ENCODE peak calls at places on chromosomes 5 and 9, in nine cellular contexts. One of them, this sample, is unnamed.

GRCh38 chr5:142637871-142638270 is 48.0 kb downstream of the FGF1 start:
- DNase-seq in OCI-LY7: no peak
- DNase-seq in HCT116: no peak
- DNase-seq in GM23338: no peak
- DNase-seq in MM.1S: no peak
- DNase-seq in SK-N-SH: no peak
- DNase-seq in neural progenitor cell: no peak
- DNase-seq in PC-3: no peak
- DNase-seq in hepatocyte: no peak
- DNase-seq in this sample: no peak

GRCh38 chr5:128084228-128085167 is 932 bp downstream of the SLC12A2 start:
- DNase-seq in MM.1S: peak
- DNase-seq in OCI-LY7: peak
- DNase-seq in hepatocyte: peak
- DNase-seq in SK-N-SH: peak
- DNase-seq in neural progenitor cell: peak
- DNase-seq in PC-3: peak
- DNase-seq in GM23338: peak
- DNase-seq in HCT116: no peak
- DNase-seq in this sample: peak

GRCh38 chr9:112059145-112059979 is 115.7 kb downstream of the SUSD1 start:
- DNase-seq in PC-3: peak
- DNase-seq in HCT116: no peak
- DNase-seq in OCI-LY7: no peak
- DNase-seq in MM.1S: no peak
- DNase-seq in SK-N-SH: no peak
- DNase-seq in GM23338: no peak
- DNase-seq in hepatocyte: peak
- DNase-seq in neural progenitor cell: no peak
- DNase-seq in this sample: peak

GRCh38 chr9:93594041-93594756 is 17.8 kb downstream of the PHF2 start:
- DNase-seq in OCI-LY7: no peak
- DNase-seq in MM.1S: no peak
- DNase-seq in SK-N-SH: no peak
- DNase-seq in neural progenitor cell: no peak
- DNase-seq in GM23338: peak
- DNase-seq in HCT116: no peak
- DNase-seq in PC-3: no peak
- DNase-seq in hepatocyte: peak
- DNase-seq in this sample: no peak

GRCh38 chr5:67605730-67606585 is 409.4 kb upstream of the CD180 start:
- DNase-seq in neural progenitor cell: no peak
- DNase-seq in GM23338: no peak
- DNase-seq in hepatocyte: no peak
- DNase-seq in SK-N-SH: no peak
- DNase-seq in PC-3: no peak
- DNase-seq in HCT116: no peak
- DNase-seq in OCI-LY7: no peak
- DNase-seq in MM.1S: no peak
- DNase-seq in this sample: no peak

GRCh38 chr5:52928664-52929063 is 60.5 kb upstream of the ITGA2 start:
- DNase-seq in MM.1S: no peak
- DNase-seq in OCI-LY7: no peak
- DNase-seq in SK-N-SH: no peak
- DNase-seq in GM23338: no peak
- DNase-seq in HCT116: no peak
- DNase-seq in neural progenitor cell: no peak
- DNase-seq in PC-3: no peak
- DNase-seq in hepatocyte: no peak
- DNase-seq in this sample: no peak

GRCh38 chr5:123538670-123539459 is 26.9 kb downstream of the CSNK1G3 start:
- DNase-seq in SK-N-SH: no peak
- DNase-seq in HCT116: no peak
- DNase-seq in neural progenitor cell: peak
- DNase-seq in MM.1S: no peak
- DNase-seq in GM23338: peak
- DNase-seq in OCI-LY7: no peak
- DNase-seq in hepatocyte: no peak
- DNase-seq in PC-3: no peak
- DNase-seq in this sample: peak

GRCh38 chr5:78886650-78887230 is 98.4 kb downstream of the ARSB start:
- DNase-seq in MM.1S: peak
- DNase-seq in OCI-LY7: peak
- DNase-seq in hepatocyte: no peak
- DNase-seq in PC-3: peak
- DNase-seq in HCT116: no peak
- DNase-seq in neural progenitor cell: no peak
- DNase-seq in SK-N-SH: peak
- DNase-seq in GM23338: peak
- DNase-seq in this sample: peak

GRCh38 chr5:73596705-73597328 is 29.2 kb upstream of the ARHGEF28 start:
- DNase-seq in SK-N-SH: peak
- DNase-seq in hepatocyte: peak
- DNase-seq in MM.1S: peak
- DNase-seq in neural progenitor cell: peak
- DNase-seq in PC-3: peak
- DNase-seq in HCT116: peak
- DNase-seq in OCI-LY7: peak
- DNase-seq in GM23338: peak
- DNase-seq in this sample: peak

GRCh38 chr9:131715906-131716305 is 24.0 kb downstream of the RAPGEF1 start:
- DNase-seq in HCT116: no peak
- DNase-seq in SK-N-SH: no peak
- DNase-seq in neural progenitor cell: no peak
- DNase-seq in GM23338: no peak
- DNase-seq in OCI-LY7: no peak
- DNase-seq in PC-3: no peak
- DNase-seq in hepatocyte: no peak
- DNase-seq in MM.1S: no peak
- DNase-seq in this sample: peak

GRCh38 chr9:120892748-120893584 is 16.0 kb upstream of the PHF19 start:
- DNase-seq in GM23338: no peak
- DNase-seq in hepatocyte: no peak
- DNase-seq in OCI-LY7: peak
- DNase-seq in MM.1S: peak
- DNase-seq in PC-3: peak
- DNase-seq in neural progenitor cell: no peak
- DNase-seq in SK-N-SH: no peak
- DNase-seq in HCT116: no peak
- DNase-seq in this sample: peak

GRCh38 chr9:127033059-127033458 is 89.4 kb downstream of the ANGPTL2 start:
- DNase-seq in hepatocyte: peak
- DNase-seq in OCI-LY7: no peak
- DNase-seq in SK-N-SH: no peak
- DNase-seq in PC-3: no peak
- DNase-seq in neural progenitor cell: no peak
- DNase-seq in HCT116: no peak
- DNase-seq in GM23338: no peak
- DNase-seq in MM.1S: no peak
- DNase-seq in this sample: no peak

GRCh38 chr9:129584136-129584535 is 36.8 kb downstream of the C9orf50 start:
- DNase-seq in SK-N-SH: peak
- DNase-seq in OCI-LY7: peak
- DNase-seq in GM23338: peak
- DNase-seq in HCT116: peak
- DNase-seq in neural progenitor cell: peak
- DNase-seq in PC-3: peak
- DNase-seq in hepatocyte: peak
- DNase-seq in MM.1S: peak
- DNase-seq in this sample: peak

GRCh38 chr5:5886812-5887486 is 464.5 kb downstream of the ICE1 start:
- DNase-seq in MM.1S: peak
- DNase-seq in SK-N-SH: peak
- DNase-seq in PC-3: peak
- DNase-seq in neural progenitor cell: peak
- DNase-seq in HCT116: no peak
- DNase-seq in GM23338: peak
- DNase-seq in hepatocyte: peak
- DNase-seq in OCI-LY7: peak
- DNase-seq in this sample: no peak

GRCh38 chr9:132986586-132986985 is 8.1 kb downstream of the GFI1B start:
- DNase-seq in hepatocyte: no peak
- DNase-seq in SK-N-SH: no peak
- DNase-seq in GM23338: no peak
- DNase-seq in neural progenitor cell: no peak
- DNase-seq in MM.1S: no peak
- DNase-seq in PC-3: no peak
- DNase-seq in OCI-LY7: no peak
- DNase-seq in HCT116: no peak
- DNase-seq in this sample: peak

GRCh38 chr5:16691731-16692130 is 74.9 kb upstream of the RETREG1 start:
- DNase-seq in OCI-LY7: no peak
- DNase-seq in PC-3: no peak
- DNase-seq in MM.1S: no peak
- DNase-seq in hepatocyte: no peak
- DNase-seq in HCT116: no peak
- DNase-seq in GM23338: no peak
- DNase-seq in neural progenitor cell: no peak
- DNase-seq in SK-N-SH: no peak
- DNase-seq in this sample: no peak

GRCh38 chr5:16685069-16685468 is 68.3 kb upstream of the RETREG1 start:
- DNase-seq in OCI-LY7: no peak
- DNase-seq in SK-N-SH: no peak
- DNase-seq in MM.1S: no peak
- DNase-seq in PC-3: no peak
- DNase-seq in HCT116: no peak
- DNase-seq in GM23338: no peak
- DNase-seq in hepatocyte: no peak
- DNase-seq in neural progenitor cell: no peak
- DNase-seq in this sample: no peak

GRCh38 chr5:16690243-16690839 is 73.5 kb upstream of the RETREG1 start:
- DNase-seq in SK-N-SH: peak
- DNase-seq in MM.1S: no peak
- DNase-seq in GM23338: peak
- DNase-seq in HCT116: peak
- DNase-seq in OCI-LY7: peak
- DNase-seq in neural progenitor cell: peak
- DNase-seq in hepatocyte: peak
- DNase-seq in PC-3: peak
- DNase-seq in this sample: peak

GRCh38 chr5:16693879-16694278 is 77.1 kb upstream of the RETREG1 start:
- DNase-seq in OCI-LY7: no peak
- DNase-seq in PC-3: no peak
- DNase-seq in neural progenitor cell: no peak
- DNase-seq in SK-N-SH: peak
- DNase-seq in MM.1S: no peak
- DNase-seq in HCT116: no peak
- DNase-seq in hepatocyte: no peak
- DNase-seq in GM23338: no peak
- DNase-seq in this sample: peak

GRCh38 chr5:16687898-16688297 is 71.1 kb upstream of the RETREG1 start:
- DNase-seq in hepatocyte: no peak
- DNase-seq in PC-3: no peak
- DNase-seq in SK-N-SH: no peak
- DNase-seq in neural progenitor cell: no peak
- DNase-seq in HCT116: no peak
- DNase-seq in GM23338: no peak
- DNase-seq in OCI-LY7: no peak
- DNase-seq in MM.1S: no peak
- DNase-seq in this sample: no peak
- TF ChIP-seq EZH2phosphoT487 in hepatocyte: no peak
- TF ChIP-seq EZH2phosphoT487 in PC-3: no peak
- TF ChIP-seq EZH2phosphoT487 in SK-N-SH: no peak
- TF ChIP-seq EZH2phosphoT487 in neural progenitor cell: no peak
- TF ChIP-seq EZH2phosphoT487 in HCT116: no peak
- TF ChIP-seq EZH2phosphoT487 in GM23338: peak
- TF ChIP-seq EZH2phosphoT487 in OCI-LY7: no peak
- TF ChIP-seq EZH2phosphoT487 in MM.1S: no peak
- TF ChIP-seq EZH2phosphoT487 in this sample: no peak

GRCh38 chr5:134902071-134902801 is 2.7 kb upstream of the PCBD2 start:
- DNase-seq in GM23338: no peak
- DNase-seq in SK-N-SH: no peak
- DNase-seq in hepatocyte: no peak
- DNase-seq in HCT116: no peak
- DNase-seq in neural progenitor cell: no peak
- DNase-seq in OCI-LY7: peak
- DNase-seq in PC-3: peak
- DNase-seq in MM.1S: no peak
- DNase-seq in this sample: peak
- H3K27ac ChIP-seq in GM23338: no peak
- H3K27ac ChIP-seq in SK-N-SH: no peak
- H3K27ac ChIP-seq in hepatocyte: no peak
- H3K27ac ChIP-seq in HCT116: no peak
- H3K27ac ChIP-seq in neural progenitor cell: no peak
- H3K27ac ChIP-seq in OCI-LY7: peak
- H3K27ac ChIP-seq in PC-3: no peak
- H3K27ac ChIP-seq in MM.1S: peak
- H3K27ac ChIP-seq in this sample: peak

GRCh38 chr5:157460921-157461792 is 1.1 kb downstream of the NIPAL4 start:
- DNase-seq in hepatocyte: no peak
- DNase-seq in OCI-LY7: no peak
- DNase-seq in SK-N-SH: no peak
- DNase-seq in PC-3: no peak
- DNase-seq in neural progenitor cell: no peak
- DNase-seq in HCT116: no peak
- DNase-seq in GM23338: no peak
- DNase-seq in MM.1S: no peak
- DNase-seq in this sample: no peak
- H3K4me3 ChIP-seq in hepatocyte: no peak
- H3K4me3 ChIP-seq in OCI-LY7: no peak
- H3K4me3 ChIP-seq in SK-N-SH: peak
- H3K4me3 ChIP-seq in PC-3: no peak
- H3K4me3 ChIP-seq in neural progenitor cell: no peak
- H3K4me3 ChIP-seq in HCT116: no peak
- H3K4me3 ChIP-seq in GM23338: peak
- H3K4me3 ChIP-seq in MM.1S: no peak
- H3K4me3 ChIP-seq in this sample: no peak

GRCh38 chr5:54214747-54215146 is 95.6 kb downstream of the ARL15 start:
- DNase-seq in HCT116: no peak
- DNase-seq in GM23338: no peak
- DNase-seq in MM.1S: no peak
- DNase-seq in OCI-LY7: no peak
- DNase-seq in hepatocyte: no peak
- DNase-seq in PC-3: no peak
- DNase-seq in neural progenitor cell: peak
- DNase-seq in SK-N-SH: no peak
- DNase-seq in this sample: no peak

GRCh38 chr5:54221096-54221495 is 89.3 kb downstream of the ARL15 start:
- DNase-seq in hepatocyte: no peak
- DNase-seq in MM.1S: no peak
- DNase-seq in PC-3: no peak
- DNase-seq in HCT116: no peak
- DNase-seq in OCI-LY7: no peak
- DNase-seq in SK-N-SH: no peak
- DNase-seq in GM23338: no peak
- DNase-seq in neural progenitor cell: no peak
- DNase-seq in this sample: no peak

GRCh38 chr5:54215233-54215736 is 95.1 kb downstream of the ARL15 start:
- DNase-seq in GM23338: peak
- DNase-seq in HCT116: no peak
- DNase-seq in neural progenitor cell: peak
- DNase-seq in hepatocyte: no peak
- DNase-seq in OCI-LY7: no peak
- DNase-seq in MM.1S: no peak
- DNase-seq in SK-N-SH: no peak
- DNase-seq in PC-3: no peak
- DNase-seq in this sample: no peak

GRCh38 chr5:54220230-54221040 is 89.9 kb downstream of the ARL15 start:
- DNase-seq in OCI-LY7: no peak
- DNase-seq in SK-N-SH: peak
- DNase-seq in HCT116: no peak
- DNase-seq in MM.1S: no peak
- DNase-seq in PC-3: no peak
- DNase-seq in hepatocyte: no peak
- DNase-seq in neural progenitor cell: no peak
- DNase-seq in GM23338: no peak
- DNase-seq in this sample: no peak

GRCh38 chr5:54217826-54218503 is 92.4 kb downstream of the ARL15 start:
- DNase-seq in hepatocyte: peak
- DNase-seq in HCT116: peak
- DNase-seq in PC-3: peak
- DNase-seq in SK-N-SH: peak
- DNase-seq in MM.1S: peak
- DNase-seq in GM23338: peak
- DNase-seq in OCI-LY7: peak
- DNase-seq in neural progenitor cell: peak
- DNase-seq in this sample: peak
- TF ChIP-seq EZH2phosphoT487 in hepatocyte: no peak
- TF ChIP-seq EZH2phosphoT487 in HCT116: no peak
- TF ChIP-seq EZH2phosphoT487 in PC-3: no peak
- TF ChIP-seq EZH2phosphoT487 in SK-N-SH: no peak
- TF ChIP-seq EZH2phosphoT487 in MM.1S: no peak
- TF ChIP-seq EZH2phosphoT487 in GM23338: no peak
- TF ChIP-seq EZH2phosphoT487 in OCI-LY7: no peak
- TF ChIP-seq EZH2phosphoT487 in neural progenitor cell: no peak
- TF ChIP-seq EZH2phosphoT487 in this sample: no peak

This sample was measured in GM23248.